ENCODE peak calls at places on chromosomes 1 and 21, in seven cellular contexts. W, R, Y, H, M, O and X are unnamed samples.

GRCh38 chr1:240407407-240407806 is 204.5 kb downstream of the GREM2 start:
- DNase-seq in W (no peak), R (no peak), Y (no peak), H (no peak), M (no peak), O (no peak), X (no peak)

GRCh38 chr21:38380391-38381137 is 117.7 kb downstream of the ERG start:
- DNase-seq in W (peak), R (no peak), Y (no peak), H (no peak), M (no peak), O (no peak), X (no peak)

GRCh38 chr1:72489801-72490200 is 207.5 kb upstream of the NEGR1 start:
- DNase-seq in W (no peak), R (no peak), Y (no peak), H (no peak), M (no peak), O (no peak), X (no peak)

GRCh38 chr1:69567847-69568434 is at the start of gene LRRC7:
- DNase-seq in W (no peak), R (no peak), Y (no peak), H (no peak), M (no peak), O (peak), X (no peak)

GRCh38 chr1:212791261-212791675 is 309 bp downstream of the NSL1 start:
- DNase-seq in W (peak), R (no peak), Y (no peak), H (no peak), M (no peak), O (no peak), X (no peak)

GRCh38 chr1:55400560-55400959 is 185.4 kb upstream of the USP24 start:
- DNase-seq in W (no peak), R (no peak), Y (no peak), H (no peak), M (no peak), O (no peak), X (no peak)

GRCh38 chr21:42336065-42336464 is 14.7 kb downstream of the TFF2 start:
- DNase-seq in W (no peak), R (peak), Y (peak), H (no peak), M (no peak), O (peak), X (no peak)

GRCh38 chr1:31574749-31575372 is 1.5 kb upstream of the TINAGL1 start:
- DNase-seq in W (no peak), R (no peak), Y (no peak), H (no peak), M (no peak), O (no peak), X (no peak)

GRCh38 chr1:101371259-101371658 is 134.4 kb downstream of the S1PR1 start:
- DNase-seq in W (peak), R (peak), Y (no peak), H (no peak), M (peak), O (no peak), X (no peak)

GRCh38 chr1:26856604-26857469 is 6.1 kb upstream of the SFN start:
- DNase-seq in W (no peak), R (no peak), Y (no peak), H (no peak), M (no peak), O (no peak), X (no peak)

GRCh38 chr1:168879906-168880734 is 151.1 kb upstream of the DPT start:
- DNase-seq in W (no peak), R (no peak), Y (no peak), H (peak), M (no peak), O (no peak), X (no peak)

GRCh38 chr1:6456800-6457466 is 9.0 kb downstream of the TNFRSF25 start:
- DNase-seq in W (no peak), R (no peak), Y (no peak), H (no peak), M (no peak), O (no peak), X (no peak)

GRCh38 chr1:6450005-6450450 is 15.9 kb downstream of the TNFRSF25 start:
- DNase-seq in W (no peak), R (no peak), Y (no peak), H (no peak), M (no peak), O (no peak), X (no peak)

GRCh38 chr1:6450943-6451373 is 15.0 kb downstream of the TNFRSF25 start:
- DNase-seq in W (no peak), R (no peak), Y (no peak), H (no peak), M (no peak), O (no peak), X (no peak)

GRCh38 chr1:6459850-6460265 is 6.1 kb downstream of the TNFRSF25 start:
- DNase-seq in W (no peak), R (no peak), Y (no peak), H (no peak), M (no peak), O (no peak), X (no peak)

DNA sequence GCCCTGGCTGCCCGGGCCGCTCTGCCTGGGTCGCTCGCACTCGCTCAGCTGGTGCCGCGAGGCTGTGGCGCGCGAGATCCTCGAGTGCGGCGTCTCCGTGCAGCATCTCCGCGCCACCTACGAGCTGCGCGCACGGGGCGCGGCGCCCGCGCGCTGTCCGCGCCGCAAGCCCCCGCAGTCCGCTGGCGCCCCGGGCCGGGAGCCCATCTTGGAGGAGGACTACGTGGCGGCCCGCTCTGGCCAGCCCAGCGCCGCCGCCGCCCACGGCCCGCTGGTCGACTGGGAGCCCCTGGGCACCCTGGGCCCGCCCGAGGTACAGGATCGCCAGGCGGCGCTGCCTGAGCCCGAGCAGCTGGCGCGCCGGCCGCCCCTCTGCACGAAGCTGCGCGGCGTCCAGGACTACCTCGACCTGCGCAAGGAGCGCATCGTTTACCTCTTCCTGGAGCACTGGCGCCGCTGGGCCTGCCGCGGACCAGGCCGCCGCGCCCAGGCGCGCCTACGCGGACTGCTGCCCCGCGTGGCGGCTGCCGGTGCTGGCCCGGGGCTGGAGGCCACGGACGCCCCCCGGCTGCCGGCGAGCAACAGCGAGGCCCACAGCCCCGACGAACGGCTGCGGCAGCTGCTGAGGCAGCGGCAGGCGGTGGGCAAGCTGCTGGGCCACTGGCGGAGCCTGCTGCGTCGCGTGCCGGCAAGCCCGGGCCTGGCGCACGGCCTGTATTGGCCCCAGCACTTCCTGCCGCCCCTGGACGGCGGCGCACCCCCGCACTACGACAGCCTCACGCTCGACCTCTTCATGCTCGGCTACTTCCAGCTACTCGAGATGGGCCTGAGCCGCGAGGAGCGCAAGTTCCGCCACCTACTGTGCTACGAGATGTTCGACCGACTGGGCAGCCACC is 10.9 kb downstream of the TNFRSF25 start:
- DNase-seq in W (no peak), R (no peak), Y (no peak), H (no peak), M (no peak), O (no peak), X (no peak)
- TF ChIP-seq CTCF in W (no peak), R (no peak), Y (no peak), H (no peak), M (no peak), O (no peak), X (no peak)

GRCh38 chr1:172322219-172323061 is 98.0 kb upstream of the C1orf105 start:
- DNase-seq in W (peak), R (peak), Y (no peak), H (peak), M (no peak), O (no peak), X (peak)
- H3K4me3 ChIP-seq in W (peak), R (peak), Y (peak), H (peak), M (no peak), O (no peak), X (peak)

DNA sequence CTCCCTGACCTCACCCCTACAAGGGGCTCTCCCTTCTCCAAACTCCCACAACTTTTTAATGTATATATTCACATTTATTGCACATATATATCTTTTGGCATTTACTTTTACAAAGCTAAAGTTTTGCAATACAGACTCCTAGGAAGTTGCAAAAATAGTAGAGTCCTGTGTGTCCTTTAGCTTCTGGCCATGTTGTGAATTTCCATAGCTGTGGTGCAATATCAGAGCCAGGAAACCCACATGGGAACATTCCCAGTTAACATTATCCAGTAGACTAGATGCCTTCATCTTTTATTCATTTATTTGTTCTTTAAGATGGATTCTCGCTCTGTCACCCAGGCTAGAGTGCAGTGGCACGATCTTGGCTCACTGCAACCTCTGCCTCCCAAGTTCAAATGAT is 343.0 kb downstream of the PCP4 start:
- DNase-seq in W (no peak), R (no peak), Y (no peak), H (no peak), M (no peak), O (no peak), X (no peak)
- TF ChIP-seq POLR2A in W (no peak), R (no peak), Y (no peak), H (no peak), M (no peak), O (no peak), X (no peak)

GRCh38 chr1:59100975-59101374 is 195.9 kb upstream of the FGGY start:
- DNase-seq in W (no peak), R (peak), Y (no peak), H (no peak), M (no peak), O (no peak), X (no peak)
- TF ChIP-seq CTCF in W (no peak), R (no peak), Y (no peak), H (no peak), M (no peak), O (no peak), X (no peak)

DNA sequence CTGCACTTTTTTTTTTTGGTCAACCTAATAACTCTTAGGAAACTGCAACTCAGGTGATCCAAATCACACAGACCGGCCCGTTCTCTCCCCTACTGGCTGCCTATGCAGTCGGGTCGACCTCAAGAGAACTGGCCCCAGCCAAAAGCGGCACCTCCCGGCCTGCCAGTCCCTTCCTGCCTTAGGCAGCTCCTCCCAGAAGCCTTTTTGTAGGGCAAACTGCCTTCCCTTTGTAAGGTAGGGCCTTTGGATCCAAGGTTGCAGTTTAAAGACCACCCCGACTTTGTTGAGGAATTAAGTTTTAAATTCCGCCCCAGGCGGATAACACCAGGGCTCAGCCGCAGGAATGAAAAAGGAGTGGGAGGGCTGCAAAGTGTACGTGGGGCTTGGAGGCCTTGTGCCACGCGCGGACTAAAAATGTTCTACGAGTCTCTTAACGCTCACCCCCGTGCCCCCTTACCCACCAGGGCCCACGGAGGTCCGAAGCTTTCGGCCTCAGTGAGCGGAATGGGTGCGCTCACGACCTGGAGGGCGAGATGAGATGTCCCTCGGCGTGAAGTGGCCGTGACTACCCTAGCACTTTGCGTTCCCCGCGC is 642 bp upstream of the ST3GAL3 start:
- DNase-seq in W (peak), R (peak), Y (no peak), H (no peak), M (no peak), O (peak), X (no peak)
- H3K4me3 ChIP-seq in W (peak), R (peak), Y (peak), H (peak), M (peak), O (peak), X (peak)

DNA sequence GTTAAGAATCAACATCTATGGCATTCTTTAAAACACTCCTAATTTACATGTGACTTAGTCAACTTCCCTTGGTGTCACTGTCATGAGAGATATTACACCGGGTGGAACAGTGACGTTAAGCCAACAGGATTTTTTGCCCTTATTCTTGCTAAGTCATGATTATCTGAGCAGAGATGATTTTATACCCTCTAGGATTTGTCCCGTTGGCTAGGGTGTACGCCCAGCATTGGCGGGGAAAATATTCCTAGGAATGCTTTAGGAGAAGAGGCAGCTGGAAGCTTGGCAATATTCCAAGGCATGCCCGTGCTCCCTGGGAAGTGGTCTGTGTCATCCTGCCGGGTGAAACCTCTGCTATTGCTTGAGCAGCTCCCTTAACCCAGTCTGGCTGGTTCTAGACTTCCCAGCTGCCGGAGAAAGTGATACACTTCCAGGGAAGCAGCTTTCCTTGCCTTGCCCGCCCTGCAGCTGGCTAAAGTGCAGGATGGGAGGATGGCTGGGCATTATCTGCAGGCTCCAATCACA is 16.2 kb downstream of the CHRNB2 start:
- DNase-seq in W (no peak), R (peak), Y (no peak), H (no peak), M (no peak), O (no peak), X (no peak)
- TF ChIP-seq POLR2A in W (no peak), R (no peak), Y (no peak), H (no peak), M (no peak), O (no peak), X (no peak)

GRCh38 chr21:41147096-41147978 is 20.6 kb upstream of the BACE2 start:
- DNase-seq in W (no peak), R (no peak), Y (no peak), H (no peak), M (no peak), O (no peak), X (no peak)
- TF ChIP-seq CTCF in W (no peak), R (no peak), Y (no peak), H (no peak), M (peak), O (no peak), X (no peak)

DNA sequence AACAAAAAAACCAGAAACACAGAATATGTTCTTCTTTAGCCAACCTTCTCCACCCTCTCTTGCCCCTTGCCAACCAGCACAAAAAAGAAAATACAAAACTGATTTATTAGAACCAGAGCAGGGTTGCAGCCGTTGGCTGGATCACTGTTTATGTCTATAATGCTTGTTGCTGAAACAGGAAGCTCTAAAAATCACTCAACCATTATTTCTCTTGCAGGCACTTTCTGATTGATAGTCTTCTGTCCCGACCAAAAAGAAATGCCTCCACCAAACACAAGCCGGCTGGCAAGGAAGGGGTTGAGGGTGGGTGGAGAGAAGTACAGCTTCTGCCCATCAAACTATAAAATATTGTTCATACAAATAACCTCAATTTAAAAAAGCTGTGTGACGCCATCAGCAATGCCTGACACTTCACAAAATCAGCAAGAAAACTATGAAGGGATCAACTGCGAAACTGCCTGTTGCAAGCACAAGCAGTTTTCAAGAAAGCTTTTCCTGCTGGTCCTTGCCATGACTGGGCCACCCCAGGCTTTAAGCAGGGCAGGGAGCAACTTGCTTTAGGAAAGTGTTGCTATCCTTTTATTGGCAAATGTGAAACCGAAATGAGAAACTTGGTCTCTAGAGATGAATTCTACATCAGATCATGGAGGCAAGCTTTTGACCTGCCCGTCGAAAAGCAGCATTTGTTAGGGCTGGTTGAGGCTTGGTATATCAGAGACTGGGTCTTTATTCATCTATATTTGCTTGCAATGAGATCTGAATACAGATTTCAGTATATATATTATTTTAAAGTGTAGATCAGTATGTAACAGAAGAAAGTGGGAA is 174.2 kb downstream of the RUNX1 start:
- DNase-seq in W (no peak), R (no peak), Y (no peak), H (no peak), M (no peak), O (no peak), X (no peak)
- H3K4me3 ChIP-seq in W (no peak), R (no peak), Y (no peak), H (no peak), M (no peak), O (no peak), X (peak)